ENCODE peak calls at places on chromosomes 16 and 17, in six cellular contexts. N is psoas muscle, V is HCT116, Q is dorsolateral prefrontal cortex, G is WTC11, J is brain microvascular endothelial cell. M is an unnamed sample.

GRCh38 chr17:65696739-65697394 is 135.4 kb upstream of the AXIN2 start:
- DNase-seq in N (no peak), V (no peak), Q (no peak), G (no peak), J (peak), M (peak)

GRCh38 chr17:64066709-64067108 is 46.3 kb upstream of the ICAM2 start:
- DNase-seq in N (no peak), V (no peak), Q (no peak), G (no peak), J (no peak), M (no peak)

GRCh38 chr17:78624461-78625216 is 47.4 kb upstream of the DNAH17 start:
- DNase-seq in N (no peak), V (no peak), Q (no peak), G (no peak), J (no peak), M (no peak)

GRCh38 chr17:8160224-8160577 is 2.5 kb downstream of the VAMP2 start:
- DNase-seq in N (no peak), V (no peak), Q (no peak), G (no peak), J (no peak), M (no peak)

GRCh38 chr17:49252148-49252682 is 21.6 kb upstream of the PHOSPHO1 start:
- DNase-seq in N (no peak), V (no peak), Q (no peak), G (no peak), J (peak), M (peak)

GRCh38 chr17:42659079-42659931 is at the start of gene TUBG2:
- DNase-seq in N (peak), V (peak), Q (peak), G (peak), J (peak), M (peak)

GRCh38 chr17:58336456-58337094 is 8.0 kb upstream of the TSPOAP1 start:
- DNase-seq in N (no peak), V (no peak), Q (no peak), G (peak), J (no peak), M (peak)

GRCh38 chr16:81486555-81487061 is 42.0 kb downstream of the CMIP start:
- DNase-seq in N (peak), V (no peak), Q (no peak), G (no peak), J (peak), M (peak)

GRCh38 chr17:80263253-80264047 is 2.8 kb downstream of the RNF213 start:
- DNase-seq in N (peak), V (no peak), Q (peak), G (no peak), J (peak), M (peak)

GRCh38 chr16:7938175-7938574 is 605.5 kb downstream of the RBFOX1 start:
- DNase-seq in N (no peak), V (no peak), Q (no peak), G (no peak), J (no peak), M (no peak)

GRCh38 chr17:63405741-63406261 is 40.3 kb downstream of the CYB561 start:
- DNase-seq in N (no peak), V (peak), Q (no peak), G (no peak), J (peak), M (peak)

GRCh38 chr16:57579361-57579665 is 36.9 kb downstream of the ADGRG5 start:
- DNase-seq in N (no peak), V (no peak), Q (no peak), G (no peak), J (no peak), M (no peak)

GRCh38 chr16:67104061-67104460 is 5.7 kb upstream of the PHAF1 start:
- DNase-seq in N (no peak), V (no peak), Q (no peak), G (peak), J (no peak), M (no peak)

GRCh38 chr16:9957433-9957832 is 224.8 kb downstream of the GRIN2A start:
- DNase-seq in N (no peak), V (no peak), Q (no peak), G (no peak), J (no peak), M (no peak)

GRCh38 chr17:31273511-31273910 is 23.5 kb downstream of the OMG start:
- DNase-seq in N (no peak), V (no peak), Q (no peak), G (no peak), J (no peak), M (no peak)

GRCh38 chr16:82917886-82918595 is 291.3 kb downstream of the CDH13 start:
- DNase-seq in N (no peak), V (no peak), Q (no peak), G (no peak), J (no peak), M (no peak)

GRCh38 chr17:62916684-62917571 is 49.1 kb upstream of the TANC2 start:
- DNase-seq in N (no peak), V (no peak), Q (no peak), G (no peak), J (peak), M (peak)

GRCh38 chr17:79622776-79623175 is 11.9 kb upstream of the RBFOX3 start:
- DNase-seq in N (peak), V (no peak), Q (no peak), G (peak), J (no peak), M (no peak)

GRCh38 chr17:57443781-57444180 is 187.5 kb downstream of the MSI2 start:
- DNase-seq in N (no peak), V (no peak), Q (no peak), G (no peak), J (no peak), M (no peak)

GRCh38 chr16:73853968-73854367 is 442.6 kb upstream of the PSMD7 start:
- DNase-seq in N (no peak), V (no peak), Q (no peak), G (no peak), J (no peak), M (no peak)

GRCh38 chr16:30028438-30029093 is 2.5 kb downstream of the TLCD3B start:
- DNase-seq in N (no peak), V (no peak), Q (no peak), G (peak), J (no peak), M (peak)

GRCh38 chr17:50573866-50574571 is 13.5 kb downstream of the CACNA1G start:
- DNase-seq in N (no peak), V (no peak), Q (no peak), G (no peak), J (no peak), M (no peak)

GRCh38 chr17:57864273-57864672 is 14.4 kb upstream of the MRPS23 start:
- DNase-seq in N (no peak), V (no peak), Q (no peak), G (no peak), J (no peak), M (no peak)

GRCh38 chr17:49582789-49583188 is 7.1 kb downstream of the NXPH3 start:
- DNase-seq in N (peak), V (no peak), Q (no peak), G (no peak), J (no peak), M (no peak)

GRCh38 chr17:1648582-1649115 is 1.0 kb downstream of the RILP start:
- DNase-seq in N (peak), V (peak), Q (peak), G (peak), J (peak), M (peak)

GRCh38 chr16:31179153-31179746 is 689 bp upstream of the FUS start:
- DNase-seq in N (peak), V (no peak), Q (no peak), G (no peak), J (no peak), M (no peak)

GRCh38 chr17:10735821-10736220 is 6.0 kb upstream of the TMEM220 start:
- DNase-seq in N (no peak), V (no peak), Q (no peak), G (no peak), J (no peak), M (no peak)

GRCh38 chr16:4570688-4571321 is 14.7 kb downstream of the C16orf96 start:
- DNase-seq in N (no peak), V (no peak), Q (no peak), G (peak), J (no peak), M (peak)

GRCh38 chr17:78343433-78344201 is 16.3 kb downstream of the SOCS3 start:
- DNase-seq in N (no peak), V (no peak), Q (no peak), G (no peak), J (no peak), M (no peak)

GRCh38 chr17:49952912-49953497 is 16.0 kb upstream of the DLX4 start:
- DNase-seq in N (no peak), V (no peak), Q (no peak), G (no peak), J (no peak), M (no peak)

GRCh38 chr17:54418467-54418866 is 482.2 kb upstream of the TOM1L1 start:
- DNase-seq in N (no peak), V (no peak), Q (no peak), G (no peak), J (no peak), M (no peak)

GRCh38 chr16:78297066-78297666 is 197.7 kb downstream of the WWOX start:
- DNase-seq in N (no peak), V (no peak), Q (no peak), G (no peak), J (no peak), M (no peak)

GRCh38 chr16:15857779-15858560 is 1.1 kb upstream of the MYH11 start:
- DNase-seq in N (peak), V (no peak), Q (no peak), G (peak), J (peak), M (no peak)

GRCh38 chr17:59830846-59831486 is 61.8 kb downstream of the TUBD1 start:
- DNase-seq in N (no peak), V (no peak), Q (no peak), G (no peak), J (no peak), M (no peak)

GRCh38 chr17:32759476-32759875 is 117.4 kb downstream of the MYO1D start:
- DNase-seq in N (no peak), V (no peak), Q (no peak), G (no peak), J (no peak), M (no peak)

GRCh38 chr17:32756696-32757095 is 120.2 kb downstream of the MYO1D start:
- DNase-seq in N (no peak), V (no peak), Q (no peak), G (no peak), J (no peak), M (no peak)

GRCh38 chr17:32757963-32758362 is 119.0 kb downstream of the MYO1D start:
- DNase-seq in N (no peak), V (no peak), Q (no peak), G (no peak), J (no peak), M (no peak)

GRCh38 chr17:32752934-32753333 is 124.0 kb downstream of the MYO1D start:
- DNase-seq in N (no peak), V (no peak), Q (no peak), G (no peak), J (no peak), M (no peak)

DNA sequence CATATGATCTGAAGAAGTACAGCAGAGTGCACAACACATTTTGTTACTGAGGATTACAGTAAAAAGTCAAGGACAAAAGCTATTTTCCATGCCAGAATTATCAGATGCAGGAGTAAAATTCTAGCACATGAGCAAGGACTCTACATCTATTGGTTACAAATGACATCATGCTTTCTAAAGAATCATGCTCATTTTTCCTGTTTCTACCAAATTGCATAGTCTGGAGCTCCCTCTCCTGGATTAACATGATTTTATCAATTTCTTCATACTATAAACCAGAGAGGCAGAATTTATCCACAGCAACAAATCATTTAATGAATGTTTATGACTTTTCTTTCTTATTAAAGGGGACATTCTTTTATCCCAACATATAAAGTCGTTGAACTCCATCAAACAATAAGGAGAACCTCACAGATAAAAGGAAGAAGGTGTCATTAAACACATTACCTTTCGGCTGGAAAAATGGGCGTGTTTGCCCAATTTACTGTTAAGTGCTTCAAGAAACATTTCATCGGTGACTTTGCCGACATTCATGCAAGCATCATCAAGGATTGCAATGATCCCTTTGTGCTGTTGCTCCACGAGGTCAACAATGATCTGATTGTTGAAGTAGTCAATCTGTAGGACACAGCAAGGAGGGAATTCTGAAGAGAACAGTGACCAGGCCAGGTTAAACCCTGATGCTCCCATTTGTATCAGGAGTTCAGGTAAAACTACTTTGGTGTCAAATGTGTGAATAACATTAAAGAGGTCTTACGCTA is 121.7 kb downstream of the MYO1D start:
- DNase-seq in N (no peak), V (peak), Q (peak), G (no peak), J (peak), M (peak)
- TF ChIP-seq CTCF in N (peak), V (peak), Q (peak), G (no peak), J (peak), M (peak)

DNA sequence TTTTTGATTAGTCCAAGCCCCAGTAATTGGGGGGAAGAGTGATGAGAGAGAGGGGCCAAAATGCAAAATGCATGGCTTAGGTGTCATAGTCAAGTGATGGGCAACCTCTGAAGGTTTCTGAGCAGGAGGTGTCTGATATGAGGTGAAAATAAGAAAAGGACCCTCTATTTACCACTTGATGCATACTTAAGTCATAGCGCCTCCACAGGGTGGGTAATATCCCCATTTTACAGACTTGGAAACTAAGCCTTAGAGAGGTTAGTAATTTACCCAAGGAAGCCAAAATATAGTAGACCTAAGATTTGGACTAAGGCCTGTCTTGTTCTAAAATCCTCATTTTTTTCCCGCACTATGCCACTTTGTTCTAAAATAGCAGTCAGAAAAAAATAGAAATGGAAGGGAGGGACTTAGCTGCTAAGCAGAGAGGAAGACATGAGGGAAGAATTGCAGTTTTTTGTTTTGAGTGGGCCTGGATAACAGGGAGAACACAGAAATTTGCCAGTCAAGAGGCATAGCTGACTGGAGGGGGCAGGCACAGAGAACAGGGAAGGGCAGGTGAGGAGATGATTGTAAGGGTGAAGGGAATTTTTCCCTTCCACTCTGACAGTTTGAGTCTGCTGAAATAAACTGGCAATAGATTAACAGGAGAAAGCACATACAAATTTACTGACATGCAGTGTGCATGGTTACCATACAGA is 2.3 kb upstream of the GRB2 start:
- DNase-seq in N (no peak), V (no peak), Q (no peak), G (no peak), J (no peak), M (no peak)
- TF ChIP-seq CTCF in N (no peak), V (no peak), Q (no peak), G (no peak), J (no peak), M (no peak)

GRCh38 chr16:85531516-85531915 is 81.6 kb upstream of the GSE1 start:
- DNase-seq in N (no peak), V (no peak), Q (no peak), G (no peak), J (no peak), M (no peak)

GRCh38 chr16:85530370-85530739 is 82.8 kb upstream of the GSE1 start:
- DNase-seq in N (no peak), V (no peak), Q (no peak), G (no peak), J (no peak), M (no peak)

GRCh38 chr16:85528528-85529387 is 84.4 kb upstream of the GSE1 start:
- DNase-seq in N (no peak), V (no peak), Q (no peak), G (no peak), J (no peak), M (no peak)

GRCh38 chr16:85527767-85528297 is 85.3 kb upstream of the GSE1 start:
- DNase-seq in N (no peak), V (no peak), Q (no peak), G (no peak), J (no peak), M (no peak)

GRCh38 chr16:85529489-85530369 is 83.4 kb upstream of the GSE1 start:
- DNase-seq in N (no peak), V (no peak), Q (no peak), G (no peak), J (no peak), M (no peak)
- TF ChIP-seq CTCF in N (no peak), V (peak), Q (no peak), G (no peak), J (peak), M (no peak)

GRCh38 chr16:3017806-3018506 is at the start of gene CLDN6:
- DNase-seq in N (no peak), V (no peak), Q (no peak), G (peak), J (no peak), M (no peak)
- TF ChIP-seq CTCF in N (peak), V (peak), Q (no peak), G (peak), J (peak), M (no peak)

M was measured in foreskin fibroblast.